ENCODE peak calls at places on chromosomes 2 and 18, in four cellular contexts. F is stimulated activated CD4-positive, alpha-beta T cell treated with anti-CD3 and anti-CD28 coated beads, Interleukin-4, amount 100 ng/mL, for 1 hour; M is CD4-positive, alpha-beta T cell; K is upper lobe of right lung. I is an unnamed sample.
A peak's percentile ranks its signal among the peaks of the same experiment; 100 is the strongest.

GRCh38 chr2:85216051-85216431 is 82.8 kb downstream of the TCF7L1 start:
- DNase-seq in F (no peak), M (no peak), K (no peak), I (no peak)

GRCh38 chr2:165443524-165443923 is 26.0 kb upstream of the CSRNP3 start:
- DNase-seq in F (no peak), M (no peak), K (no peak), I (no peak)

GRCh38 chr18:7684966-7685365 is 117.8 kb downstream of the PTPRM start:
- DNase-seq in F (no peak), M (no peak), K (no peak), I (no peak)

GRCh38 chr2:54895735-54896134 is 154.5 kb downstream of the RTN4 start:
- DNase-seq in F (no peak), M (no peak), K (no peak), I (no peak)

GRCh38 chr18:13051159-13051558 is 60.0 kb downstream of the CEP192 start:
- DNase-seq in F (no peak), M (no peak), K (no peak), I (no peak)

GRCh38 chr18:74234326-74235171 is 57.2 kb downstream of the CYB5A start:
- DNase-seq in F (no peak), M (no peak), K (no peak), I (no peak)

GRCh38 chr18:35042389-35043066 is 1.3 kb downstream of the MAPRE2 start:
- DNase-seq in F (no peak), M (no peak), K (no peak), I (no peak)

GRCh38 chr2:240646061-240646899 is 21.0 kb downstream of the GPR35 start:
- DNase-seq in F (no peak), M (no peak), K (no peak), I (no peak)

GRCh38 chr2:230414302-230414701 is 1.7 kb upstream of the SP100 start:
- DNase-seq in F (no peak), M (no peak), K (no peak), I (no peak)

GRCh38 chr2:11738589-11739436 is 7.6 kb upstream of the LPIN1 start:
- DNase-seq in F (no peak), M (no peak), K (peak; percentile 83), I (no peak)

GRCh38 chr18:24992491-24992890 is 359.5 kb downstream of the ZNF521 start:
- DNase-seq in F (no peak), M (no peak), K (no peak), I (no peak)

GRCh38 chr18:45402485-45403056 is 212.7 kb upstream of the SLC14A2 start:
- DNase-seq in F (no peak), M (no peak), K (no peak), I (no peak)

GRCh38 chr2:11775384-11775783 is 29.0 kb downstream of the LPIN1 start:
- DNase-seq in F (no peak), M (no peak), K (no peak), I (no peak)

GRCh38 chr2:177989029-177989885 is 83.3 kb downstream of the PDE11A start:
- DNase-seq in F (no peak), M (no peak), K (no peak), I (no peak)

GRCh38 chr2:32852821-32853220 is 93.9 kb upstream of the LTBP1 start:
- DNase-seq in F (no peak), M (no peak), K (no peak), I (no peak)

GRCh38 chr2:163604941-163605555 is 130.8 kb downstream of the FIGN start:
- DNase-seq in F (no peak), M (no peak), K (no peak), I (no peak)

GRCh38 chr2:173109253-173110188 is 33.9 kb downstream of the MAP3K20 start:
- DNase-seq in F (no peak), M (no peak), K (no peak), I (no peak)

GRCh38 chr2:144507441-144508161 is 12.3 kb downstream of the ZEB2 start:
- DNase-seq in F (no peak), M (no peak), K (no peak), I (no peak)

GRCh38 chr2:177036754-177037153 is 175.8 kb upstream of the HNRNPA3 start:
- DNase-seq in F (no peak), M (no peak), K (no peak), I (no peak)

GRCh38 chr2:217934321-217935131 is 68.3 kb downstream of the TNS1 start:
- DNase-seq in F (no peak), M (no peak), K (no peak), I (peak; percentile 67)

GRCh38 chr2:229044581-229044980 is 226.5 kb downstream of the PID1 start:
- DNase-seq in F (no peak), M (no peak), K (no peak), I (no peak)

GRCh38 chr2:227921648-227922047 is 50.2 kb downstream of the DAW1 start:
- DNase-seq in F (no peak), M (no peak), K (no peak), I (no peak)

GRCh38 chr18:21257383-21257782 is 15.4 kb downstream of the GREB1L start:
- DNase-seq in F (no peak), M (no peak), K (no peak), I (no peak)

GRCh38 chr2:220962556-220962955 is 609.5 kb downstream of the EPHA4 start:
- DNase-seq in F (no peak), M (no peak), K (no peak), I (no peak)

GRCh38 chr2:10523406-10524189 is 75.5 kb upstream of the ODC1 start:
- DNase-seq in F (no peak), M (no peak), K (no peak), I (no peak)

GRCh38 chr2:288002-288742 is at the start of gene ALKAL2:
- DNase-seq in F (peak; percentile 11), M (no peak), K (peak; percentile 68), I (no peak)

GRCh38 chr18:22434973-22435608 is 17.4 kb upstream of the CTAGE1 start:
- DNase-seq in F (no peak), M (no peak), K (no peak), I (no peak)

GRCh38 chr2:199716807-199717586 is 134.0 kb downstream of the FTCDNL1 start:
- DNase-seq in F (no peak), M (no peak), K (no peak), I (no peak)

GRCh38 chr2:179036353-179036905 is 13.5 kb downstream of the CCDC141 start:
- DNase-seq in F (no peak), M (no peak), K (no peak), I (no peak)

GRCh38 chr2:53087282-53087882 is 680.2 kb upstream of the CHAC2 start:
- DNase-seq in F (no peak), M (no peak), K (no peak), I (no peak)

GRCh38 chr2:133642831-133643230 is 74.6 kb upstream of the NCKAP5 start:
- DNase-seq in F (no peak), M (no peak), K (no peak), I (no peak)

GRCh38 chr2:225570000-225570399 is 170.5 kb downstream of the NYAP2 start:
- DNase-seq in F (no peak), M (no peak), K (no peak), I (no peak)

GRCh38 chr18:23719634-23720201 is 30.5 kb downstream of the LAMA3 start:
- DNase-seq in F (no peak), M (no peak), K (no peak), I (no peak)

GRCh38 chr18:48166971-48167370 is 236.5 kb upstream of the SMAD2 start:
- DNase-seq in F (no peak), M (no peak), K (no peak), I (no peak)

GRCh38 chr18:48929951-48930713 is 20.6 kb downstream of the SMAD7 start:
- DNase-seq in F (no peak), M (no peak), K (peak; percentile 79), I (no peak)

I was measured in heart left ventricle.